ENCODE peak calls at places on chromosomes 16 and 17, in nine cellular contexts. S is HepG2, Z is kidney, B is mucosa of descending colon, K is heart right ventricle, P is cardiac fibroblast, D is AG09309, Q is lower lobe of right lung, X is upper lobe of right lung. O is an unnamed sample.

GRCh38 chr17:56665864-56666263 is 72.4 kb downstream of the NOG start:
- DNase-seq in D (no peak), K (no peak), Z (no peak), P (no peak), X (no peak), S (no peak), Q (no peak), B (no peak), O (no peak)

GRCh38 chr16:17949713-17950112 is 386.8 kb downstream of the NPIPA8 start:
- DNase-seq in B (no peak), P (no peak), D (no peak), K (no peak), X (no peak), Q (no peak), Z (no peak), S (no peak), O (no peak)

GRCh38 chr16:81997738-81998137 is 13.5 kb downstream of the SDR42E1 start:
- DNase-seq in Z (no peak), D (peak; percentile 55), X (no peak), S (peak; percentile 64), P (peak; percentile 54), Q (no peak), K (no peak), B (no peak), O (peak; percentile 64)

GRCh38 chr16:3780570-3780969 is 63.2 kb upstream of the TRAP1 start:
- DNase-seq in S (no peak), K (no peak), B (no peak), Z (no peak), Q (no peak), D (no peak), X (no peak), P (peak; percentile 27), O (peak; percentile 11)

GRCh38 chr16:12097523-12098428 is 121.2 kb downstream of the SNX29 start:
- DNase-seq in B (peak; percentile 27), S (peak; percentile 98), K (peak; percentile 54), Z (peak; percentile 76), X (peak; percentile 59), Q (peak; percentile 27), P (peak; percentile 51), D (peak; percentile 62), O (no peak)

GRCh38 chr17:82023447-82024241 is 539 bp downstream of the LRRC45 start:
- DNase-seq in D (no peak), Z (no peak), P (peak; percentile 24), K (no peak), S (no peak), B (no peak), X (no peak), Q (no peak), O (no peak)

GRCh38 chr17:72735602-72736001 is 356.9 kb downstream of the SLC39A11 start:
- DNase-seq in Z (no peak), X (no peak), K (no peak), D (no peak), S (no peak), Q (no peak), P (no peak), B (peak; percentile 72), O (no peak)

GRCh38 chr17:6654816-6655731 is 3.5 kb downstream of the C17orf100 start:
- DNase-seq in P (no peak), X (peak; percentile 81), K (no peak), Z (peak; percentile 83), Q (peak; percentile 62), D (no peak), S (no peak), B (no peak), O (peak; percentile 51)

GRCh38 chr16:27444015-27444414 is 42.0 kb downstream of the IL21R start:
- DNase-seq in P (peak; percentile 68), Z (no peak), B (no peak), S (no peak), Q (no peak), K (no peak), D (no peak), X (no peak), O (no peak)

GRCh38 chr17:27463235-27463677 is 7.0 kb downstream of the KSR1 start:
- DNase-seq in P (no peak), Z (no peak), Q (no peak), B (no peak), K (no peak), X (no peak), D (no peak), S (no peak), O (no peak)

GRCh38 chr17:49028271-49028670 is 31.1 kb downstream of the IGF2BP1 start:
- DNase-seq in K (no peak), B (no peak), D (no peak), S (no peak), Z (no peak), Q (no peak), X (no peak), P (no peak), O (no peak)

GRCh38 chr17:71022758-71023157 is 853.4 kb downstream of the KCNJ2 start:
- DNase-seq in B (no peak), P (no peak), K (no peak), S (no peak), Z (no peak), Q (no peak), D (no peak), X (no peak), O (no peak)

GRCh38 chr16:89764711-89765201 is 43.4 kb downstream of the ZNF276 start:
- DNase-seq in X (peak; percentile 75), S (no peak), Q (peak; percentile 77), Z (no peak), K (peak; percentile 26), D (no peak), B (peak; percentile 84), P (no peak), O (no peak)

GRCh38 chr17:8046306-8046928 is 7.6 kb downstream of the ALOX15B start:
- DNase-seq in X (peak; percentile 48), D (no peak), Q (no peak), K (no peak), B (no peak), Z (no peak), S (no peak), P (no peak), O (no peak)

GRCh38 chr17:38898291-38898679 is 27.1 kb upstream of the LASP1NB start:
- DNase-seq in Z (no peak), Q (no peak), K (no peak), B (peak; percentile 62), S (no peak), P (no peak), X (no peak), D (no peak), O (no peak)

GRCh38 chr17:28395426-28395825 is 10.6 kb downstream of the SLC46A1 start:
- DNase-seq in B (no peak), D (no peak), S (no peak), K (no peak), X (no peak), Q (no peak), P (no peak), Z (no peak), O (no peak)

GRCh38 chr17:81926451-81927144 is 937 bp downstream of the MAFG start:
- DNase-seq in D (peak; percentile 35), P (peak; percentile 90), S (peak; percentile 96), B (peak; percentile 86), X (peak; percentile 87), Q (peak; percentile 85), K (peak; percentile 85), Z (peak; percentile 93), O (peak; percentile 70)

GRCh38 chr16:11852092-11852809 is 909 bp upstream of the RSL1D1 start:
- DNase-seq in Q (no peak), K (no peak), X (no peak), D (no peak), S (peak; percentile 63), Z (no peak), P (peak; percentile 34), B (no peak), O (peak; percentile 3)

GRCh38 chr17:65028537-65028843 is 28.1 kb downstream of the GNA13 start:
- DNase-seq in Q (no peak), D (no peak), S (no peak), P (no peak), Z (no peak), B (no peak), X (no peak), K (no peak), O (no peak)

GRCh38 chr16:85229869-85230416 is 117.7 kb upstream of the CIBAR2 start:
- DNase-seq in D (no peak), Z (no peak), K (no peak), P (no peak), S (no peak), B (no peak), Q (no peak), X (no peak), O (no peak)

GRCh38 chr17:21463779-21464407 is 87.7 kb downstream of the KCNJ12 start:
- DNase-seq in P (no peak), Z (peak; percentile 51), S (no peak), X (no peak), K (no peak), D (no peak), Q (no peak), B (no peak), O (no peak)

GRCh38 chr17:9900019-9900594 is 5.0 kb downstream of the RCVRN start:
- DNase-seq in P (peak; percentile 24), Z (no peak), X (no peak), D (no peak), B (no peak), K (no peak), S (no peak), Q (no peak), O (no peak)
- TF ChIP-seq CTCF in P (no peak), Z (no peak), X (no peak), D (no peak), B (no peak), K (no peak), S (no peak), Q (no peak), O (no peak)

GRCh38 chr17:52740006-52740405 is 581.5 kb upstream of the CA10 start:
- DNase-seq in S (no peak), Z (no peak), P (no peak), Q (no peak), K (no peak), B (no peak), D (no peak), X (no peak), O (no peak)
- TF ChIP-seq CTCF in S (no peak), Z (no peak), P (no peak), Q (no peak), K (no peak), B (no peak), D (no peak), X (no peak), O (no peak)

GRCh38 chr17:2064980-2065785 is 10.3 kb downstream of the HIC1 start:
- DNase-seq in Z (peak; percentile 84), P (peak; percentile 76), D (no peak), Q (no peak), S (no peak), K (no peak), B (no peak), X (no peak), O (peak; percentile 46)
- TF ChIP-seq CTCF in Z (no peak), P (peak; percentile 69), D (peak; percentile 65), Q (peak; percentile 35), S (peak; percentile 45), K (peak; percentile 44), B (no peak), X (peak; percentile 38), O (peak; percentile 23)

DNA sequence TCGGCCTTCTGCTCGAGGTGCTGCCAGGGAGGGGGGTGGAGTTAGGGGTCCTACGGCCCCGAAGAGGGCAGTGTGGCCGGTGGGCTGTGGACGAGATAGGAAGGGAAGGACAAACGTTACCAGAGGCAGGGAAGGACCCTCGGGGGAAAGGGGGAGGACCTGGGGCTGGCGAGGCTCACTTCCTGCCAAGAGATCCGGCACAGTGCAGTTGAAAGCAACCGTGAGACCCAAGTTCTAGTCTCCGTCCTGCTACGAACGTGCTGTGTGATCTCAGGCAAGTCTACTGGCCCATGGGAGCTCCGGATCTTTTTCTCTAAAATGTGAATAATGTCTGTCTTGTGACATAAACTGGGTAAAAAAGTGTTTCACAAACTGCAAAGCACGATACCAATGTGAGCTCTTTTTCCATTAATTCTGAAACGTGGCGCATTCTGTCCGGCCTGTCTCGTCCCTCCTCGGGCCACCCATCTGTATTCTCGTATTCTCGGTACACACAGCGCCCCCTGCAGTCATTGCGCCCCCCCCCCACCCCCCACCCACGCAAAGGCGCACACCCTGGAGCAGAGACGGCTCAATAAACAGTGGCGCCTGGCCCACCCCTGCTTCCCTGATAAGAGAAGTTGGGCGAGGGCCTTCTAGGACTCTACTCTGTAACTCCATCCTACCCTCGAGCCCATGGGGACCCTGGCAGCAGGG is 8.8 kb downstream of the CYGB start:
- DNase-seq in B (peak; percentile 27), D (no peak), K (peak; percentile 64), X (no peak), P (peak; percentile 77), Z (peak; percentile 81), S (no peak), Q (no peak), O (no peak)
- TF ChIP-seq CTCF in B (no peak), D (no peak), K (peak; percentile 28), X (peak; percentile 25), P (no peak), Z (no peak), S (no peak), Q (peak; percentile 20), O (no peak)